ENCODE peak calls at places on chromosomes 6 and 20, in ten cellular contexts. B, S, H, Q, A, L, N, C, D and Y are unnamed samples.

GRCh38 chr20:62935968-62936585 is 1.9 kb upstream of the GID8 start:
- DNase-seq in B (no peak), S (no peak), H (no peak), Q (no peak), A (no peak), L (no peak), N (no peak), C (no peak), D (no peak), Y (no peak)

GRCh38 chr20:39877792-39878191 is 811.2 kb downstream of the MAFB start:
- DNase-seq in B (no peak), S (no peak), H (no peak), Q (no peak), A (no peak), L (no peak), N (no peak), C (no peak), D (no peak), Y (no peak)

GRCh38 chr6:167027308-167027707 is 28.1 kb downstream of the CEP43 start:
- DNase-seq in B (no peak), S (no peak), H (no peak), Q (no peak), A (no peak), L (no peak), N (no peak), C (no peak), D (no peak), Y (no peak)

GRCh38 chr20:54172856-54173652 is 732 bp downstream of the CYP24A1 start:
- DNase-seq in B (peak; percentile 74), S (peak; percentile 6), H (no peak), Q (no peak), A (no peak), L (no peak), N (no peak), C (no peak), D (no peak), Y (no peak)

GRCh38 chr6:169424149-169424804 is 170.6 kb upstream of the THBS2 start:
- DNase-seq in B (no peak), S (no peak), H (no peak), Q (no peak), A (no peak), L (peak; percentile 18), N (no peak), C (no peak), D (no peak), Y (no peak)

GRCh38 chr6:701696-702479 is 8.9 kb upstream of the EXOC2 start:
- DNase-seq in B (no peak), S (no peak), H (no peak), Q (no peak), A (no peak), L (no peak), N (no peak), C (no peak), D (no peak), Y (no peak)

GRCh38 chr20:62500237-62500864 is 24.6 kb upstream of the GATA5 start:
- DNase-seq in B (peak; percentile 90), S (peak; percentile 78), H (no peak), Q (peak; percentile 70), A (peak; percentile 78), L (peak; percentile 79), N (peak; percentile 52), C (peak; percentile 12), D (peak; percentile 20), Y (peak; percentile 98)

GRCh38 chr6:39166918-39167301 is 51.9 kb upstream of the SAYSD1 start:
- DNase-seq in B (no peak), S (no peak), H (no peak), Q (no peak), A (no peak), L (no peak), N (no peak), C (no peak), D (no peak), Y (no peak)

DNA sequence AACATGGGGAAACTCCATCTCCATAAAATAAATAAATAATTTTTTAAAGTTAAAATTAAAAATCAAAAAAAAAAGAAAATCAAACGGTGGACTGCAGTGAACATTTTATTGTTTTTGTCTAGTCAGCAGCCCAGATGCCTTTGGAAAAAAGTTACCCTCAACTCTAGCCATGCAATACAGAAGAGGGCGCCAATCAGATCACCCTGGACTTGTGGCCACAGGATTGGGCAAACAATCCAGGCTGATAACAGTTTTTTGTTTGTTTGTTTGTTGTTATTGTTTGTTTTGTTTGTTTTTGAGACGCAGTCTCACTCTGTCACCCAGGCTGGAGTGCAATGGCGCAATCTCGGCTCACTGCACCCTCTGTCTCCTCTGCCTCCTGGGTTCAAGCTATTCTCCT is 30.5 kb upstream of the NELFCD start:
- DNase-seq in B (no peak), S (no peak), H (no peak), Q (no peak), A (no peak), L (peak; percentile 12), N (no peak), C (no peak), D (no peak), Y (no peak)
- TF ChIP-seq CTCF in B (no peak), S (no peak), H (peak; percentile 23), Q (no peak), A (no peak), L (no peak), N (no peak), C (peak; percentile 4), D (no peak), Y (no peak)

GRCh38 chr6:76701610-76702009 is 629.1 kb upstream of the IMPG1 start:
- DNase-seq in B (no peak), S (no peak), H (no peak), Q (no peak), A (no peak), L (no peak), N (no peak), C (no peak), D (no peak), Y (no peak)

GRCh38 chr6:76703285-76703684 is 630.8 kb upstream of the IMPG1 start:
- DNase-seq in B (no peak), S (no peak), H (no peak), Q (no peak), A (no peak), L (no peak), N (no peak), C (peak; percentile 80), D (no peak), Y (no peak)

GRCh38 chr6:76702187-76702586 is 629.7 kb upstream of the IMPG1 start:
- DNase-seq in B (no peak), S (no peak), H (no peak), Q (no peak), A (no peak), L (no peak), N (no peak), C (peak; percentile 43), D (no peak), Y (no peak)

GRCh38 chr6:76694779-76695178 is 622.3 kb upstream of the IMPG1 start:
- DNase-seq in B (no peak), S (no peak), H (no peak), Q (no peak), A (no peak), L (no peak), N (no peak), C (no peak), D (no peak), Y (no peak)

DNA sequence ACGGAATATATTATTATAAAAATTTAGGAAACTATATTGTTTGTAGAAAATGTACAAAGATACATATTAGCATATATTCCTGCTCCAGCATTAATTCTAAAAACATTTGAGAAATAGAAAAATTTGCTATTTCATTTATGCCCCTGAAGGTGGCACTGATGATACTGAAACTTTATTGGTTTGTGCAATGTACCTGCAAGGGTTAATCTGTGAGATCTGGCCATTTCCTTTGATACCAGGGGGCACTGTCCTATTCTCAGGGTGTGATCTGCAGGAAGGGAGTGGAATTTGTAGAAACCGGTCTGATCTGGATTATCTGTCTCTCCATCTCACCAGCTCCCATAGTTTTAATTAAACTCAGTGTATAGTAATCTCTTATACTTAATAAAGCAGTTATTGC is 625.1 kb upstream of the IMPG1 start:
- DNase-seq in B (no peak), S (peak; percentile 7), H (no peak), Q (no peak), A (no peak), L (peak; percentile 12), N (no peak), C (peak; percentile 33), D (peak; percentile 18), Y (no peak)
- TF ChIP-seq CTCF in B (no peak), S (peak; percentile 12), H (peak; percentile 41), Q (no peak), A (no peak), L (no peak), N (no peak), C (no peak), D (peak; percentile 39), Y (peak; percentile 28)

DNA sequence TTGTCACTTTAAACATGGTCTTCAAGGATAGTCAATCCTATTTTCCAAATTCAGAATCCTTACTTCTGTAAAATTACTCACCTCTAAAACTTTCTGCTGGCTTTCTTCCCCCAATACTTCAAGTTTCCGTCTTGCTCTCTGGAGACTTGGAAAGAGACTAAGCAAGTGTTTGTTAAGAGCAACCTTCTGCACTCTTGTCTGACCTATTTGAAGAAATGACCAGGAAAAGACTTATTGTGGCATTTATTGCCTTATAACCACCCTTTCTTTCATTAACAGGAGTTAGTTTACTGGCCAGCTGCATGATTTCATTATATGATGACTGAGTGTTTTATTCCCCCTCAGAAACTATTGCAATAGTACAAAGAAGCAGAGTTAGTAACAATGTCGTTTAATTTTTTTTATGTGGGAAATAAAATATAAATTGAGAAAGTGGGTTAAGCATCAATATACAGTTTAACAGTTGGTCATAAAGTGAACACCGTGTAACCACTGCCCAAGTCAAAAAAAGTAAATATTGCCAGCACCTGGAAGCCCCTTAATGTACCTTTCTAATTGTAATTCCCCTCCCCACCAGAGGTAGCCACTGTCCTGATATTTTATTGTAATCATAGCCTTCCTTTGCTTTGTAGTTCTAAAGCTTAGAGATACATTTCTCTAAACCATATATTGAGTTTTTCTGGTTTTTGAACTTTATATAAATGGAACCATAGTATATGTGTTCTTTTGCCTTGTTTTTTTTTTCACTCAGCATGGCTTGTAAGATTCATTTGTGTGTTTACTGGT is 180.7 kb downstream of the TBC1D7 start:
- DNase-seq in B (no peak), S (no peak), H (no peak), Q (no peak), A (no peak), L (no peak), N (no peak), C (no peak), D (no peak), Y (no peak)
- TF ChIP-seq CTCF in B (no peak), S (no peak), H (no peak), Q (no peak), A (no peak), L (no peak), N (no peak), C (no peak), D (no peak), Y (no peak)

DNA sequence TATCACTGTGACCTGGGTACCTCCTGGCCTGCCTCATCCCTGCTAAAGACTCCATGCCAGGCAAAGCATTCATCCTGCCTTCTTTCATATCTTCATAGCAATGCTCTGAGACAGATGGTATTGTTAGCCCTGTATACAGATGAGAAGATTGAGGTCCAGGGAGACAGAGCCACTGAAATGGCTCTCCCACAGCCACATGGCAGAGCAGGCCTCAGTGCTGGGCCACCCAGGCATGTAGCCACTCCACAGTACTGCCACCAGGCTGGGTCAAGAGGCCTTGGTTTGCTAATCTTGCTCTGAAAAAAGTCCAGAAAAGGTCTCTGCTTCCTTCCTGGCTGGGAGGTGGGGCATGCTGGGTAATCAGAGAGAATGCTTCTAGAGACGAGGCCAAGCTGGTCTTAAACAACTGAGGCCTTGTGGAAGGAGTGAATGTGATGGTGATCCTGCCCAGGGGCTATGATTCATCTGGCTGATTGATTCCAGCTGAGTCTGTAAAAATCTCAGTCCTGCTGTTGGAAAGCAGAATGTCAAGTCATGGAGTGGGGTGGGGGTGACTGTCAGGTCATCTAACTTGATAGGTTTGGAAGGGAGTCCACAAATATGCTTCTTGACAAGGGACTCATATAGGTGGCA is 29.8 kb downstream of the HM13 start:
- DNase-seq in B (peak; percentile 40), S (peak; percentile 97), H (no peak), Q (no peak), A (peak; percentile 41), L (no peak), N (no peak), C (peak; percentile 72), D (peak; percentile 98), Y (peak; percentile 95)
- TF ChIP-seq CTCF in B (no peak), S (no peak), H (no peak), Q (no peak), A (no peak), L (no peak), N (no peak), C (no peak), D (no peak), Y (no peak)